ENCODE peak calls at places on chromosomes 11 and 22, in five cellular contexts. One of them, this sample, is unnamed. For H3K4me1, the result is how much of the 10 kb centered on the place peaks cover.

GRCh38 chr11:128802358-128802981 is 64.6 kb downstream of the KCNJ1 start:
- DNase-seq in CD8-positive, alpha-beta T cell: no peak
- DNase-seq in aorta: no peak
- DNase-seq in CD4-positive, alpha-beta memory T cell: no peak
- DNase-seq in CD8-positive, alpha-beta memory T cell: no peak
- DNase-seq in this sample: no peak

GRCh38 chr22:30469165-30469564 is 2.7 kb downstream of the SEC14L3 start:
- DNase-seq in CD8-positive, alpha-beta memory T cell: no peak
- DNase-seq in CD8-positive, alpha-beta T cell: no peak
- DNase-seq in aorta: no peak
- DNase-seq in CD4-positive, alpha-beta memory T cell: no peak
- DNase-seq in this sample: no peak

GRCh38 chr22:42902875-42903510 is 45.9 kb upstream of the ARFGAP3 start:
- DNase-seq in CD8-positive, alpha-beta memory T cell: no peak
- DNase-seq in CD8-positive, alpha-beta T cell: no peak
- DNase-seq in aorta: no peak
- DNase-seq in CD4-positive, alpha-beta memory T cell: no peak
- DNase-seq in this sample: no peak

GRCh38 chr11:99352642-99353041 is 331.9 kb downstream of the CNTN5 start:
- DNase-seq in aorta: no peak
- DNase-seq in CD4-positive, alpha-beta memory T cell: no peak
- DNase-seq in CD8-positive, alpha-beta T cell: no peak
- DNase-seq in CD8-positive, alpha-beta memory T cell: no peak
- DNase-seq in this sample: no peak

GRCh38 chr11:133830931-133831907 is 14.1 kb downstream of the SPATA19 start:
- DNase-seq in CD8-positive, alpha-beta memory T cell: no peak
- DNase-seq in CD4-positive, alpha-beta memory T cell: no peak
- DNase-seq in aorta: no peak
- DNase-seq in CD8-positive, alpha-beta T cell: no peak
- DNase-seq in this sample: no peak

GRCh38 chr22:19120829-19121630 is 1.2 kb downstream of the DGCR2 start:
- DNase-seq in CD8-positive, alpha-beta memory T cell: no peak
- DNase-seq in CD4-positive, alpha-beta memory T cell: peak
- DNase-seq in CD8-positive, alpha-beta T cell: no peak
- DNase-seq in aorta: no peak
- DNase-seq in this sample: no peak

GRCh38 chr11:42778193-42778592 is 533.6 kb upstream of the API5 start:
- DNase-seq in CD8-positive, alpha-beta T cell: no peak
- DNase-seq in CD8-positive, alpha-beta memory T cell: no peak
- DNase-seq in aorta: no peak
- DNase-seq in CD4-positive, alpha-beta memory T cell: no peak
- DNase-seq in this sample: no peak

GRCh38 chr22:44331881-44332714 is 19.3 kb upstream of the SHISAL1 start:
- DNase-seq in CD8-positive, alpha-beta T cell: peak
- DNase-seq in CD4-positive, alpha-beta memory T cell: no peak
- DNase-seq in aorta: peak
- DNase-seq in CD8-positive, alpha-beta memory T cell: no peak
- DNase-seq in this sample: no peak

GRCh38 chr11:133842053-133842452 is 3.3 kb downstream of the SPATA19 start:
- DNase-seq in CD8-positive, alpha-beta memory T cell: no peak
- DNase-seq in CD8-positive, alpha-beta T cell: no peak
- DNase-seq in aorta: no peak
- DNase-seq in CD4-positive, alpha-beta memory T cell: no peak
- DNase-seq in this sample: no peak

GRCh38 chr22:22820626-22821025 is 67.0 kb upstream of the IGLL5 start:
- DNase-seq in CD8-positive, alpha-beta memory T cell: no peak
- DNase-seq in CD8-positive, alpha-beta T cell: peak
- DNase-seq in CD4-positive, alpha-beta memory T cell: peak
- DNase-seq in aorta: no peak
- DNase-seq in this sample: no peak

GRCh38 chr11:34926101-34926830 is 9.8 kb downstream of the PDHX start:
- DNase-seq in CD8-positive, alpha-beta memory T cell: no peak
- DNase-seq in CD8-positive, alpha-beta T cell: no peak
- DNase-seq in CD4-positive, alpha-beta memory T cell: peak
- DNase-seq in aorta: no peak
- DNase-seq in this sample: no peak

GRCh38 chr11:75133976-75134375 is 16.9 kb upstream of the SLCO2B1 start:
- DNase-seq in CD4-positive, alpha-beta memory T cell: no peak
- DNase-seq in CD8-positive, alpha-beta T cell: no peak
- DNase-seq in aorta: no peak
- DNase-seq in CD8-positive, alpha-beta memory T cell: no peak
- DNase-seq in this sample: no peak

GRCh38 chr22:36565152-36565507 is 36.2 kb upstream of the EIF3D start:
- DNase-seq in aorta: no peak
- DNase-seq in CD8-positive, alpha-beta T cell: no peak
- DNase-seq in CD8-positive, alpha-beta memory T cell: no peak
- DNase-seq in CD4-positive, alpha-beta memory T cell: no peak
- DNase-seq in this sample: no peak

GRCh38 chr22:36563898-36564297 is 34.9 kb upstream of the EIF3D start:
- DNase-seq in CD8-positive, alpha-beta memory T cell: no peak
- DNase-seq in CD4-positive, alpha-beta memory T cell: no peak
- DNase-seq in aorta: no peak
- DNase-seq in CD8-positive, alpha-beta T cell: no peak
- DNase-seq in this sample: no peak

GRCh38 chr22:36565686-36566085 is 36.7 kb upstream of the EIF3D start:
- DNase-seq in CD4-positive, alpha-beta memory T cell: no peak
- DNase-seq in CD8-positive, alpha-beta memory T cell: no peak
- DNase-seq in CD8-positive, alpha-beta T cell: no peak
- DNase-seq in aorta: no peak
- DNase-seq in this sample: no peak

GRCh38 chr22:36563444-36563843 is 34.5 kb upstream of the EIF3D start:
- DNase-seq in CD8-positive, alpha-beta T cell: no peak
- DNase-seq in CD4-positive, alpha-beta memory T cell: no peak
- DNase-seq in CD8-positive, alpha-beta memory T cell: no peak
- DNase-seq in aorta: no peak
- DNase-seq in this sample: no peak

GRCh38 chr22:36564422-36565151 is 35.6 kb upstream of the EIF3D start:
- DNase-seq in CD4-positive, alpha-beta memory T cell: no peak
- DNase-seq in CD8-positive, alpha-beta memory T cell: no peak
- DNase-seq in CD8-positive, alpha-beta T cell: no peak
- DNase-seq in aorta: no peak
- DNase-seq in this sample: no peak
- H3K4me3 ChIP-seq in CD4-positive, alpha-beta memory T cell: no peak
- H3K4me3 ChIP-seq in CD8-positive, alpha-beta memory T cell: no peak
- H3K4me3 ChIP-seq in CD8-positive, alpha-beta T cell: no peak
- H3K4me3 ChIP-seq in aorta: no peak
- H3K4me3 ChIP-seq in this sample: no peak

DNA sequence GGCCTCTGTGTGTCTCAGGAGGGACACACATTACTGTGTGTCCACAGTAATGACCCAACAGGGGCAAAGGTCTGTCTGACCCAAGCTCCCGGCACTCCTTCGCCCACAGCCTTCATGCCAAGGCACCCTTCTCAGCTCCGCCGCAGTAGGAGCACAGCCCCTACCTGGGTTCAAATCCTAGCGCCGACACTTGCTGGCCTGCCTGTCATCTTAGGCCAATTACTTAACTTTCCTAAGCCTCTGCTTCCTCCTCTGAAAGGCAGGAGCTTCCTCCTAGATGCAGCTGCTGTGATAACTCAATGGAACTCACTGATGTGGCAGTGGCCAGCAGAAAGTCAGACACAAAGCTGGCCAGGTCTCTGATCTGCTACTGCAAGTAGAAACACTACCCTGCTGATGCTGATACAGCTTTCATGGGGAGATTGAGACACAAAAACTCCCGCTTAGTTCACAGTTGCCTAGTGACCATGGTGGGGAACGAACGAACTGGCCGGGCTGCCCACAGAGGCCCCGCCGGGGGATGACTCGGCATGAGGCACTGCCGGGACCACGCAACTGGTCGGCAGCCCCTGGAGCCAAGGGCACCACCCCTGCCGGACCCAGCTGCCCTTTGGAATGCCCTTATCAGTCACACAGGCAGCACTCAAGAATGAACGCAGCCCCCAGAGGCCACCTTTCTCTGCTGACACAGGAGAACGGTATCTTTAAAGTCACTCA is 8.1 kb downstream of the EHD1 start:
- DNase-seq in CD8-positive, alpha-beta T cell: no peak
- DNase-seq in CD4-positive, alpha-beta memory T cell: no peak
- DNase-seq in aorta: peak
- DNase-seq in CD8-positive, alpha-beta memory T cell: no peak
- DNase-seq in this sample: no peak
- H3K4me1 ChIP-seq in CD8-positive, alpha-beta T cell: half or more
- H3K4me1 ChIP-seq in CD4-positive, alpha-beta memory T cell: half or more
- H3K4me1 ChIP-seq in aorta: under half
- H3K4me1 ChIP-seq in CD8-positive, alpha-beta memory T cell: half or more
- H3K4me1 ChIP-seq in this sample: half or more

GRCh38 chr11:126134461-126135155 is 71.9 kb upstream of the CDON start:
- DNase-seq in CD8-positive, alpha-beta T cell: no peak
- DNase-seq in CD8-positive, alpha-beta memory T cell: no peak
- DNase-seq in aorta: peak
- DNase-seq in CD4-positive, alpha-beta memory T cell: no peak
- DNase-seq in this sample: no peak
- H3K4me3 ChIP-seq in CD8-positive, alpha-beta T cell: no peak
- H3K4me3 ChIP-seq in CD8-positive, alpha-beta memory T cell: no peak
- H3K4me3 ChIP-seq in aorta: no peak
- H3K4me3 ChIP-seq in CD4-positive, alpha-beta memory T cell: no peak
- H3K4me3 ChIP-seq in this sample: no peak

GRCh38 chr22:36017661-36018091 is 10.9 kb downstream of the RBFOX2 start:
- DNase-seq in aorta: no peak
- DNase-seq in CD8-positive, alpha-beta memory T cell: no peak
- DNase-seq in CD4-positive, alpha-beta memory T cell: no peak
- DNase-seq in CD8-positive, alpha-beta T cell: no peak
- DNase-seq in this sample: no peak
- H3K4me1 ChIP-seq in aorta: under half
- H3K4me1 ChIP-seq in CD8-positive, alpha-beta memory T cell: under half
- H3K4me1 ChIP-seq in CD4-positive, alpha-beta memory T cell: under half
- H3K4me1 ChIP-seq in CD8-positive, alpha-beta T cell: under half
- H3K4me1 ChIP-seq in this sample: under half

GRCh38 chr11:35943761-35944502 is at the start of gene LDLRAD3:
- DNase-seq in CD8-positive, alpha-beta memory T cell: no peak
- DNase-seq in CD4-positive, alpha-beta memory T cell: peak
- DNase-seq in CD8-positive, alpha-beta T cell: peak
- DNase-seq in aorta: peak
- DNase-seq in this sample: no peak
- H3K4me3 ChIP-seq in CD8-positive, alpha-beta memory T cell: no peak
- H3K4me3 ChIP-seq in CD4-positive, alpha-beta memory T cell: no peak
- H3K4me3 ChIP-seq in CD8-positive, alpha-beta T cell: peak
- H3K4me3 ChIP-seq in aorta: peak
- H3K4me3 ChIP-seq in this sample: peak

GRCh38 chr11:119370486-119371046 is 10.9 kb downstream of the USP2 start:
- DNase-seq in aorta: peak
- DNase-seq in CD8-positive, alpha-beta memory T cell: no peak
- DNase-seq in CD4-positive, alpha-beta memory T cell: peak
- DNase-seq in CD8-positive, alpha-beta T cell: no peak
- DNase-seq in this sample: no peak
- H3K4me1 ChIP-seq in aorta: under half
- H3K4me1 ChIP-seq in CD8-positive, alpha-beta memory T cell: under half
- H3K4me1 ChIP-seq in CD4-positive, alpha-beta memory T cell: under half
- H3K4me1 ChIP-seq in CD8-positive, alpha-beta T cell: under half
- H3K4me1 ChIP-seq in this sample: under half

DNA sequence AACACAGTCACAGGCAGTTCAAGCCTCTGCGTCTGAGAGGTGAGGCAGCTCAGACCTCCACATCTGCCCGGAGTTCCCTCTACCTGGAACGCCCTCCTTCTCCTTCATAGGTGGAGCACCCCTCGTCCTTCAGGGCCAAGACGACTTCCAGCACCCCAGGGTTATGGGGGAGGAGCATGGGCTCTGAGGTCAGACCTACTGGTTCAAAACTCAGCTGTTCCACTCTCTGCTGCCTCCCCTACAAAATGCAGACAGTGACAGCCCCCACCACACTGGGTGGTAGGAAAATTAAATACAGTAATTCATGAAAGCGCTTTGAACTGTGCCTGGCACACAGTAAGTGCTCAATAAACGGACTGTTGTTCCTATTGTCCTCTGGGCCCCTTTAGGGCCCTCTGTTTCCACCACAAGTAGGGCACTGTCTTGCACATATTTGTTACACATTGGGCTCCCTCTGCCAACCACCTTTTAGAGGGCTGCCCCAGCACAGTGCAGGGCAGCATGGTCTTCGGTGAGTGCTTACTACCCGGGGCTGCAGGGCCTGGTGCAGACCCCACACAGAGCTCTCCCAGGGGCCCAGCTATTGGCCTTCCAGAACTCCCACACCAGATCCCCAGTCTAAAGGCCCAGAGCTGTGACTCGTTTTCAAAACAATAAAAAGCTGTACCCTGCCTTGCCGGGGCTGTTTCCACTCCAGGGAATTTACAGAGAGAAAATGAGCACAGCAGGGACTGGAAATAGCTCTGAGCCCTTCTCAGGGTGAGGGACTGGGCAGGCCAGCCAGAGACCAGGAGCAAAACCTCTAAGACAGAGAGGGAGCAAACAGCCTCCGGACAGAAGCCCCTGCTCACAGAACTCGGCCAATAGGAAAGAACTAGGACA is 2.5 kb downstream of the TMEM184B start:
- DNase-seq in aorta: no peak
- DNase-seq in CD8-positive, alpha-beta T cell: no peak
- DNase-seq in CD8-positive, alpha-beta memory T cell: no peak
- DNase-seq in CD4-positive, alpha-beta memory T cell: no peak
- DNase-seq in this sample: no peak
- H3K4me3 ChIP-seq in aorta: no peak
- H3K4me3 ChIP-seq in CD8-positive, alpha-beta T cell: no peak
- H3K4me3 ChIP-seq in CD8-positive, alpha-beta memory T cell: no peak
- H3K4me3 ChIP-seq in CD4-positive, alpha-beta memory T cell: no peak
- H3K4me3 ChIP-seq in this sample: no peak

DNA sequence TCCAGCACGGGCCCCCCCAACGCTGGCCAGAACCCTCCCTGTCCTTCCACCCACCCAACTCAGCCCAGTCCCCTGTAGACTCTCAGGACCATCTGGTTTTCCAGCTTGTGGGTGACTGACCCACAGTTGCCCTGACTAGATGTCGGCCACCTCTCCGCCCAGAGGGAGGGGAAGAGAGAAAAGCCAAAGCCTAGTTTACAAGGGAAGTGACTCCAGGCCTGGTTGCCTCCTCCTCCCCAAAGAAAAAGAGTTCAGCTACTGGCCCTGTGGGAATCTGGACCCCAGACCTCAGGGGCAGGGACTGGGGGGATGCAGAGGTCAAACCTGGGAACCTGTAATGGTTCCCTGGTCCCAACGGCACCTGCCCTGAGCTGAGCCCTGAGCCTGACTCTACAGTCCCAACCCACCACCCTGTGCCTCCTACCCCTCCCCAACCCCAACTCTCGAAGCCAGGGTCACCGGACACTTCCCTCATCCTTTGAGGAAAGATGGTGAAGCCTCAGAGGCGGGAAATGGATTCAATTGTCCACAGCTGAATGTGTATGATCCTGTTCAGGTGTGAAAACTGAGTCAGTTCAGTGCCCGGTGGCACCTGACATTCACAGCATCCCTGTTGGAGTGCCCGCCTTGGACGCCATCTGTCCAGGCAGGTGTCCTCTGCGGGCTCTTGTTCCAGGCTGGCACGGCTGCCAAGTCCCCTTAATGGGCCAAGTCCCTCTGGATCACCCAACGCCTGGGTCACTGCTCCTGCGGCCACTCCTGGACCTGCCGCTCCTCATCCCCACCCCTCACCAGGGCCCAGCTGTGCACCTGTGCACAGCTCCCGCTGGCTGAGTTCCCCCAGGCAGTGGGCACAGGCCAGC is 21.0 kb upstream of the WNT7B start:
- DNase-seq in CD8-positive, alpha-beta T cell: no peak
- DNase-seq in CD8-positive, alpha-beta memory T cell: no peak
- DNase-seq in aorta: peak
- DNase-seq in CD4-positive, alpha-beta memory T cell: no peak
- DNase-seq in this sample: no peak
- H3K4me1 ChIP-seq in CD8-positive, alpha-beta T cell: under half
- H3K4me1 ChIP-seq in CD8-positive, alpha-beta memory T cell: under half
- H3K4me1 ChIP-seq in aorta: under half
- H3K4me1 ChIP-seq in CD4-positive, alpha-beta memory T cell: under half
- H3K4me1 ChIP-seq in this sample: under half